ENCODE peak calls at places on chromosome 2, in seven cellular contexts. E is upper lobe of right lung; Z is adipocyte; F is CD4-positive, CD25-positive, alpha-beta regulatory T cell; R is cardiac muscle cell; S is adrenal gland; Q is DND-41. G is an unnamed sample. For H3K27me3 and H3K36me3, the result is how much of the 10 kb centered on the place peaks cover.

GRCh38 chr2:37080231-37080630 is 3.9 kb downstream of the HEATR5B start:
- DNase-seq in E (no peak), Z (no peak), F (no peak), R (no peak), S (no peak), Q (no peak), G (no peak)

GRCh38 chr2:7508220-7508943 is 591.2 kb downstream of the RNF144A start:
- DNase-seq in E (no peak), Z (peak), F (no peak), R (no peak), S (no peak), Q (no peak), G (no peak)

GRCh38 chr2:185787530-185788145 is 49.0 kb downstream of the FSIP2 start:
- DNase-seq in E (no peak), Z (peak), F (no peak), R (no peak), S (no peak), Q (no peak), G (peak)

GRCh38 chr2:214376631-214377624 is 33.9 kb upstream of the VWC2L start:
- DNase-seq in E (no peak), Z (peak), F (no peak), R (no peak), S (no peak), Q (no peak), G (peak)

GRCh38 chr2:59777120-59777519 is 776.3 kb downstream of the BCL11A start:
- DNase-seq in E (no peak), Z (no peak), F (no peak), R (no peak), S (no peak), Q (no peak), G (peak)

GRCh38 chr2:238513346-238513745 is 86.6 kb downstream of the ASB1 start:
- DNase-seq in E (peak), Z (peak), F (peak), R (no peak), S (no peak), Q (peak), G (peak)

GRCh38 chr2:239196474-239197021 is 204.3 kb downstream of the HDAC4 start:
- DNase-seq in E (peak), Z (no peak), F (no peak), R (no peak), S (no peak), Q (no peak), G (no peak)

GRCh38 chr2:50125230-50125629 is 906.7 kb downstream of the NRXN1 start:
- DNase-seq in E (no peak), Z (no peak), F (no peak), R (no peak), S (no peak), Q (no peak), G (no peak)

GRCh38 chr2:27051902-27052645 is 606 bp downstream of the AGBL5 start:
- DNase-seq in E (peak), Z (peak), F (no peak), R (peak), S (peak), Q (no peak), G (peak)

GRCh38 chr2:100554788-100555407 is 7.9 kb upstream of the PDCL3 start:
- DNase-seq in E (peak), Z (no peak), F (peak), R (no peak), S (no peak), Q (peak), G (no peak)

GRCh38 chr2:233404227-233404626 is 49.9 kb downstream of the DGKD start:
- DNase-seq in E (no peak), Z (peak), F (peak), R (peak), S (no peak), Q (peak), G (peak)

GRCh38 chr2:159089543-159089942 is 121.1 kb downstream of the TANC1 start:
- DNase-seq in E (no peak), Z (no peak), F (no peak), R (no peak), S (no peak), Q (no peak), G (no peak)

GRCh38 chr2:76270356-76270755 is 559.6 kb upstream of the GCFC2 start:
- DNase-seq in E (no peak), Z (no peak), F (no peak), R (no peak), S (no peak), Q (no peak), G (peak)

GRCh38 chr2:126981476-126981875 is 82.8 kb downstream of the TEX51 start:
- DNase-seq in E (no peak), Z (no peak), F (no peak), R (peak), S (no peak), Q (no peak), G (peak)

GRCh38 chr2:120438301-120439066 is 92.5 kb downstream of the INHBB start:
- DNase-seq in E (no peak), Z (no peak), F (no peak), R (no peak), S (no peak), Q (no peak), G (no peak)

GRCh38 chr2:120435671-120436459 is 89.9 kb downstream of the INHBB start:
- DNase-seq in E (no peak), Z (no peak), F (no peak), R (no peak), S (no peak), Q (no peak), G (no peak)

GRCh38 chr2:120437604-120438000 is 91.7 kb downstream of the INHBB start:
- DNase-seq in E (no peak), Z (no peak), F (no peak), R (no peak), S (no peak), Q (no peak), G (no peak)

GRCh38 chr2:120436460-120436739 is 90.5 kb downstream of the INHBB start:
- DNase-seq in E (no peak), Z (peak), F (no peak), R (no peak), S (peak), Q (no peak), G (no peak)

DNA sequence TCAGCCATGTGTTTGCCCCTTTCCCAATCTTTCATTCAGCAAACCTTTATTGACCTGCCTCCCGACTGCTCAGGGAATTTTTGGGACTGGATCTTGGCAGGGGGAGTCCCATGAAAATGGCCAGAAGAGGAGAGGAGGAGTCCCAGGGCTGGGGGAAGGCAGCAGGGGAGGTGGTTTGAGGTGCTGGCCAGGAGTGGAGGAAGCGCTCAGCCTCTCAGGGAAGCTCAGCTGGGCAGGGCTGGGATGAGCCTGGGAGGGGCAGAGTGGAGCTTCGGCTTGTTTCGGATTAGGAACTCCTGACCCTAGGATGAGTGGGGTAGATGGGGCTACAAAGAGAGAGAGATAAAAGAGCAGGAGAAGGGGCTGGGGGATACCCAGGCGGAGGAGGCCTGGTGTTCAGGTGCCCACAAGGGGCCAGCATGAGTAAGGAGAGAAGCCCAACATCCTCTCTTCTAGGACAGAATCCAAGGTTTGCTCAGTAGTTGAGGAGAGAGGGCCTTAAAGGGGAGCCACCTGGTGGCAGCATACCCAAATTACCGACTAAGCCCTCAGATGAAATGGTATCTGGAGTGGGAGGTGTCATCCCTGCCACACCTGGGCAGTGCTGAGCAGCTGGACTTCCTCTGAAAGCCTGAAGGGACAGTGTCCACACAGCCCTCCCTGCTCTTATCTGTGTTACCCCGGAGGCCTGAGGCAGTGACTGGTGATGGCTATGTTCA is 91.1 kb downstream of the INHBB start:
- DNase-seq in E (no peak), Z (peak), F (peak), R (no peak), S (peak), Q (peak), G (peak)
- H3K27me3 ChIP-seq in E (under half), Z (under half), F (under half), R (half or more), S (under half), Q (under half), G (under half)

DNA sequence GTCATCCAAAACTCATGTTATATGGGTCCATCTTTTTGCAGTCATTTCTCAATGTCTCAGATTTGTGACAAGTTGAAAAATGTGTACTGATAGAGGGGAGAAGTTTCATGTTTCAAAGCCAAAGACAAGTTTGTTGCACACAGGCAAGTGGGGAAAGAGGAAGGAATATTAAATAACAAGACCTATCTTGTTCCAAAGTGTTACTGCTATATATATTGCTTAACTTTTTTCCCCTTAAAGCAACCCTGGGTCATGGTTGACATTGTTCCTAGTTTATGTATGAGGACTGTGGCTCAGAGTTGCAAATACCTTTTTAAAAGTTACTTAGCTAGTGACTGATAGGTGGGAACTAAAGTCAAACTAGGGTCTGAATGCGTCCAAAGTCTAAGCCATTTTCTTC is 1.7 kb downstream of the ITGA4 start:
- DNase-seq in E (no peak), Z (peak), F (peak), R (no peak), S (no peak), Q (no peak), G (peak)
- H3K4me3 ChIP-seq in E (peak), Z (peak), F (peak), R (no peak), S (no peak), Q (peak), G (no peak)

GRCh38 chr2:73448856-73449255 is 63.2 kb downstream of the ALMS1 start:
- DNase-seq in E (no peak), Z (no peak), F (no peak), R (no peak), S (no peak), Q (no peak), G (no peak)

GRCh38 chr2:73451263-73451972 is 65.8 kb downstream of the ALMS1 start:
- DNase-seq in E (no peak), Z (no peak), F (no peak), R (no peak), S (no peak), Q (no peak), G (no peak)

GRCh38 chr2:73444202-73444601 is 58.6 kb downstream of the ALMS1 start:
- DNase-seq in E (no peak), Z (no peak), F (no peak), R (no peak), S (no peak), Q (no peak), G (no peak)

GRCh38 chr2:73449404-73449803 is 63.8 kb downstream of the ALMS1 start:
- DNase-seq in E (no peak), Z (no peak), F (no peak), R (no peak), S (no peak), Q (no peak), G (no peak)
- H3K36me3 ChIP-seq in E (under half), Z (under half), F (under half), R (under half), S (under half), Q (half or more), G (under half)

DNA sequence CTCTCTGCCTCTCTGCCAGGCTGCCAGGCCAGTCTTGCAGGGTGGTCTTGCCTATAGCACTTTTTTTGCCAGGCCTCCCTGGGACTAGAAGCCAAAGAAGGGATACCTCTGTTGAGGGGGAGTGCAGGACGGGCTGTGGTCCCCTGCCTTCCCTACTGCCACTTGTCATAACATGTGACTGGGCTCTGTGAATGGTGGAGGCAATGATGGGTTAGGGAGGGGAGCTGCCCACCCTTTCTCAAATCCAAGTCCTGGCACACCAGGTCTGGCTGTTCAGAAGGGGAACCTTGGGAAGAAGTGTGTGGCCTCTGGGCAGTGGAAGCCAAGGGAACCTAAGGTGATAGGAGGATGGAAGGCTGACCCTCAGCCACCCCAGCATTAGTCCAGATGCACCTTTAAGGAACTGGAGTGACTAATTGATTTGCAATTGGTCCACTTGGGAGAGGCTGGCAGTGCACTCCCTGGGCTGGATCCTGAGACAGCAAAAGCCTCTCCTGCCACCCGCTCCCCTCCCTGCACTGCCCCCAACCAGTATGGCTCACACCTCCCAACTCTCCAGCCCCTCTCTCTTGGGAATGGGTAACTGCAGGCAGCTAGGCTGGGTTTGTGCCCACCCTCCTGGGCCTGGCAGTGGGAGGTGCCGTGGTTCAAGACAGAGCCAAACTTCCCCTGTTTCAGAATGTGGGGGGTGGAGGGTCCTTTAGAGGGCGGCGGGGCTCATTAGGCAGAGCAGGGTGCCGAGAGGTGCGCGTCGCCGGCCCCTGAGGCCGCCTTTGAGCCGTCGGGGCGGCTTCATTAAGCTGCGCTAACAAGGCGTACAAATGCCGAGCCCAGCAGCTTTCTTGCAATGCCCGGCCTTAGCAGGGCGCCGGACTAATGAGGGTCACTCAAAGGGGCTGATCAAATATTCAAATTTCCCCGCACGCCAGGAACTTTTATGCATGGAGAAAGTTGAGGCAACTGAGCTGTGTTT is 4.5 kb upstream of the SIX3 start:
- DNase-seq in E (no peak), Z (no peak), F (no peak), R (no peak), S (no peak), Q (no peak), G (no peak)
- H3K27me3 ChIP-seq in E (half or more), Z (half or more), F (under half), R (half or more), S (half or more), Q (under half), G (half or more)

DNA sequence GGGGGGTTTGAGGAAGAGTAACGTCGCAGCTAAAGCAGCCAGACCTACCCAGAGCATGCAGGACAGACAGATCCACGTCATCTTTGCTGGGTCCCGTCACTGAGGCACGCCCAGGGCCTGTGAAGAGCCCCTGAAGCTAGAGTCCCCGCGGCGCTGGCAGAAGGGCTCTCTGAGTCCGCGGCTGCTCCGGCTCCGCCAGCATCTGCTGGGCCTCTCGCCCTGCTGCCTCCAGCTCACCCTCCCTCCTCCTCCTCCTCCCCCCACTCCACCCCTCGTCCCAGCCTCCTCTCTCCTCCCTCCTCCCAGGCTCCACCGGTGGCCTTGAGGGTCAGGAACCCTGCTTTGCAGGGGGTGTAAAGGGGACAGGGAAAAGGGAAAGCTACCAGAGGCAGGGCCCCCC is at the start of gene TNS1:
- DNase-seq in E (no peak), Z (peak), F (no peak), R (no peak), S (peak), Q (no peak), G (no peak)
- H3K4me3 ChIP-seq in E (peak), Z (peak), F (no peak), R (no peak), S (peak), Q (no peak), G (no peak)

DNA sequence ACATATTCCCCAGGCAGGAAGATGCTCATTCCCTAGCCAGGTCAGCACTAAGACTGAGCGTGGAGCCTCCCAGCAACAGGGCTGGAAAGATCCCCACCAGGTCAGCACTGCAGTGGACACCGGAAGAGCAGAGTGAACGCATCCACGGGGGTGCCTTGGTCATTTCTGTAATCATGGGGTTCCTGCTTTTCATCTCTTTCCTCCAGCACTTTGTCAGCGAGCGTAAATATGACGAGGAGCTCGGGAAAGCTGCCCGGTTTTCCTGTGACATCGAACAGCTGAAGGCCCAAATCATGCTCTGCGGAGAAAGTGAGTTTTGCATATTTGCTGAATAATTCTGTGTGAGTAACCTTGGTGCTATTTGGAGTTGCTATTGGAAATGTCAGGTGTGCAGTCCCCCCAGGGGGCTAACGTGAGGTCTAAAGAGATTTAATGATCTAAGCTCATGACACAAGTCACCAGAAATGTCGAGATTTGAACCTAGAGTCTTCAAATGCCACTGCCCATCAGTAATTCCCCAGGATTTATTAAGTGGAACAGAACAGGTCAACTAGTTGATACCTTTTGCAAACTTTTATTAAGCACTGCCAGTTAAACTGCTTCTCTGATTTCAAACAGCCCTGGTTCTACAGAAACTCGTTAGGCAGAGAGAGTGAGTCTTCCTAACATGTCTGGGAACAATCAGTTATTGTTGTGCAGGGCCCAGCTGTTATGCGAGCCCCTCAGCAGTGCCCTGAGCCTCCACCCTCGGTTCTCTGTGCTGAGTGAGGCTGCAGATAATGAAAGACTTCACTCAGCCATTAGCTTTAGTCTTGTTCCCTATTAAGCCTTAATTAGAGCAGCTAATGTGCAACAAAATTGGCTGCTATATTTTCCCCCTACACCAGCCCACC is 39.9 kb downstream of the KCTD18 start:
- DNase-seq in E (no peak), Z (no peak), F (no peak), R (no peak), S (no peak), Q (no peak), G (no peak)
- H3K36me3 ChIP-seq in E (half or more), Z (half or more), F (under half), R (under half), S (under half), Q (under half), G (under half)

GRCh38 chr2:219308142-219309093 is 783 bp downstream of the PTPRN start:
- DNase-seq in E (peak), Z (peak), F (peak), R (peak), S (peak), Q (peak), G (peak)
- H3K27me3 ChIP-seq in E (half or more), Z (under half), F (under half), R (half or more), S (under half), Q (under half), G (under half)

GRCh38 chr2:187333804-187334203 is 114.2 kb downstream of the CALCRL start:
- DNase-seq in E (no peak), Z (no peak), F (no peak), R (no peak), S (no peak), Q (no peak), G (no peak)

GRCh38 chr2:187338679-187339121 is 109.4 kb downstream of the CALCRL start:
- DNase-seq in E (peak), Z (no peak), F (no peak), R (no peak), S (no peak), Q (no peak), G (no peak)

DNA sequence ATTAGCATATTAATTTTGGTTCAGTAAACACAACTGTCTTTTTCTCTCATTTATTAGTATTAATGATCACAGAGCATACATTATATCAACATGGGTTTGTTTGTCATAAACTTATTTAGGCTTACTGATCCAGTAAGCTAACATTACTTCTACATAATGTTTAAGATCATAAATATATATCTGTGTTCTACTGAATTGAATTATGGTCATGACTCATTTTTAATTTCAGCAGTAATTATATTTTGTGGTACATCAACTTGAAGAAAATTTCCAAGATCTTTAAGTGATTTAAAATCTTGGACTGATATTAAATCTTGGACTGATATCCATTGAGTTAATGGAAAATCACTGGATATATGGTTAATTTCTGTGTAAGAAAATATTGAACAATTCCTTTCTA is 111.7 kb downstream of the CALCRL start:
- DNase-seq in E (no peak), Z (no peak), F (no peak), R (no peak), S (no peak), Q (no peak), G (no peak)
- H3K4me3 ChIP-seq in E (no peak), Z (no peak), F (no peak), R (no peak), S (no peak), Q (no peak), G (no peak)

GRCh38 chr2:198325359-198325758 is 521.0 kb downstream of the PLCL1 start:
- DNase-seq in E (no peak), Z (no peak), F (no peak), R (no peak), S (no peak), Q (no peak), G (peak)
- H3K36me3 ChIP-seq in E (under half), Z (under half), F (under half), R (under half), S (under half), Q (under half), G (under half)